ENCODE peak calls at places on chromosomes 16 and 17, in ten cellular contexts. G, O, R, D, F, Z, H, C, A and S are unnamed samples.

GRCh38 chr17:42163113-42163512 is 8.3 kb upstream of the RAB5C start:
- DNase-seq in G (no peak), O (no peak), R (no peak), D (no peak), F (no peak), Z (no peak), H (no peak), C (no peak), A (no peak), S (no peak)

GRCh38 chr17:19876524-19877161 is 8.9 kb upstream of the ULK2 start:
- DNase-seq in G (no peak), O (peak; percentile 74), R (peak; percentile 88), D (no peak), F (peak; percentile 41), Z (peak; percentile 71), H (peak; percentile 70), C (peak; percentile 34), A (peak; percentile 67), S (peak; percentile 37)

GRCh38 chr16:22098538-22099255 is 6.4 kb downstream of the VWA3A start:
- DNase-seq in G (no peak), O (no peak), R (no peak), D (peak; percentile 75), F (no peak), Z (no peak), H (no peak), C (peak; percentile 12), A (peak; percentile 20), S (no peak)

GRCh38 chr17:3738562-3739295 is 15.0 kb downstream of the HASPIN start:
- DNase-seq in G (no peak), O (no peak), R (no peak), D (peak; percentile 46), F (peak; percentile 64), Z (peak; percentile 56), H (no peak), C (no peak), A (no peak), S (no peak)

GRCh38 chr16:66698046-66698445 is 1.5 kb upstream of the CMTM4 start:
- DNase-seq in G (no peak), O (no peak), R (no peak), D (no peak), F (no peak), Z (no peak), H (no peak), C (no peak), A (no peak), S (no peak)

GRCh38 chr17:66715745-66716156 is 119.2 kb upstream of the CACNG5 start:
- DNase-seq in G (no peak), O (no peak), R (no peak), D (peak; percentile 74), F (no peak), Z (no peak), H (peak; percentile 32), C (no peak), A (peak; percentile 21), S (no peak)

GRCh38 chr16:28012031-28012445 is 51.5 kb downstream of the GSG1L start:
- DNase-seq in G (no peak), O (no peak), R (no peak), D (no peak), F (no peak), Z (no peak), H (no peak), C (no peak), A (peak; percentile 2), S (no peak)

GRCh38 chr17:63932008-63932561 is at the start of gene CD79B:
- DNase-seq in G (no peak), O (no peak), R (peak; percentile 94), D (no peak), F (no peak), Z (peak; percentile 56), H (no peak), C (peak; percentile 21), A (no peak), S (no peak)

GRCh38 chr16:64589836-64590235 is 532.0 kb downstream of the CDH11 start:
- DNase-seq in G (no peak), O (no peak), R (no peak), D (no peak), F (no peak), Z (no peak), H (no peak), C (no peak), A (no peak), S (no peak)

GRCh38 chr17:36524428-36524876 is 10.2 kb downstream of the MYO19 start:
- DNase-seq in G (no peak), O (no peak), R (no peak), D (peak; percentile 34), F (no peak), Z (no peak), H (peak; percentile 13), C (no peak), A (no peak), S (no peak)

DNA sequence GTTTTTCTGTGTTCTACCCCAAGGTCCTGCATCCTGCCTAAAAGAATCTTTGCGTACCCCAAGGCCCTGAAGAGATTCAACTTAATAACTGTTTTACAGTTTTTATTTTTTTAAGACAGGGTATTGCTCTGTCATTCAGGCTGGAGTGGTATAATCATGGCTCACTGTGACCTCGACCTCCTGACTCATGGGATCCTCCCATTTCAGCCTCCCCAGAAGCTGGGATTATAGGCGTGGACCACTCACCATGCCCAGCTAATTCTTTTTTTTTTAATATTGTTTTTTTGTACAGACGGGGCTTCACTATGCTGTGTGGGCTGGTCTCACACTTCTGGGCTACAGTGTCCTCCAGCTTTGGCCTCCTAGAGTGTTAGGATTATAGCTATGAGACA is 9.3 kb upstream of the FAAP100 start:
- DNase-seq in G (no peak), O (no peak), R (no peak), D (no peak), F (no peak), Z (no peak), H (no peak), C (no peak), A (no peak), S (no peak)
- TF ChIP-seq CTCF in G (no peak), O (no peak), R (no peak), D (no peak), F (no peak), Z (no peak), H (no peak), C (no peak), A (no peak), S (no peak)

GRCh38 chr17:78122991-78123249 is 5.6 kb downstream of the TMC6 start:
- DNase-seq in G (no peak), O (no peak), R (peak; percentile 76), D (no peak), F (no peak), Z (no peak), H (no peak), C (no peak), A (no peak), S (no peak)

GRCh38 chr17:78120971-78121800 is 7.4 kb downstream of the TMC6 start:
- DNase-seq in G (no peak), O (no peak), R (peak; percentile 89), D (no peak), F (no peak), Z (no peak), H (no peak), C (no peak), A (no peak), S (no peak)

GRCh38 chr17:78123258-78123929 is 5.2 kb downstream of the TMC6 start:
- DNase-seq in G (no peak), O (no peak), R (no peak), D (no peak), F (no peak), Z (no peak), H (no peak), C (no peak), A (no peak), S (no peak)

GRCh38 chr17:78121801-78122220 is 6.7 kb downstream of the TMC6 start:
- DNase-seq in G (no peak), O (no peak), R (peak; percentile 78), D (no peak), F (no peak), Z (no peak), H (no peak), C (no peak), A (no peak), S (no peak)

DNA sequence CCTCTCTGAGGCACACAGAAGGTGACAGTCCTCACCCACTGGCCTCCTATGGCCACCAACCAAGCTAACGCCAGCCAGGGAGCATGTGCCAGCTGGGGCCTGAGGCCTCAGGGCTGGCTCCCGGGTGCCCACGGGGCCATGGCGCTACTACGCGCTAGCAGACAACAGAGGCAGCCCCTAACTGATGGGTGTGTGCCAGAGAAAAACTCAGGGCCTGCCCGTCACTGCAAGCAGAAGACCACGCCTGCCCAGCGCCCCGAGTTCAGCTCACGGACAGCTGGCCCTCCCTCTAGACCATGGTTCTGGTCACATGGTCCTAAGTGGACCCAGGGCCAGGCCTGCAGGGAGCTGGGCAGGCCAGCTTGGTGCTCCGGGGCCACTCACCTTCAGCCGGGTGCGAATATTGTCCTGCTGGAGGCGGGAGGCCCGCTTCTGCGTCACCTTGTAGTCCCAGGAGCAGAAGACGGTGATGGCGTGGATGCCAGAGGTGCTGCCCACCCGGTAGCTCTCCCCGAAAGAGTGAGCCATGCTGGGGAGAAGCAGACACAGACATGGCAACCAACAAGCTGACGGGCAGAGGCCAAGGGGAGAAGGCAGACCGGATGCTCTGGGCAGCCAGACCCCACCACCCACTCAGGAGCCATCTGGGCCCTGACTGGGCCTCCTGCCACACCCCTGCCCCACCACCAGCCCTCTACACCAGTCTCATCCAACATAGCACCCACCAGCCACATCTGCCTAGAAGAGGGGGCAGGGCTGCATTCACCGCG is 6.1 kb downstream of the TMC6 start:
- DNase-seq in G (no peak), O (no peak), R (peak; percentile 78), D (no peak), F (no peak), Z (no peak), H (no peak), C (no peak), A (no peak), S (no peak)
- H3K27ac ChIP-seq in G (no peak overlapping the region), O (no peak overlapping the region), R (peak overlapping the region; percentile 93), D (no peak overlapping the region), F (no peak overlapping the region), Z (no peak overlapping the region), H (no peak overlapping the region), C (no peak overlapping the region), A (no peak overlapping the region), S (peak overlapping the region; percentile 4)

GRCh38 chr16:4694664-4695451 is 1.5 kb downstream of the NUDT16L1 start:
- DNase-seq in G (no peak), O (peak; percentile 54), R (peak; percentile 79), D (no peak), F (no peak), Z (peak; percentile 77), H (no peak), C (no peak), A (no peak), S (peak; percentile 44)
- TF ChIP-seq CTCF in G (no peak), O (no peak), R (no peak), D (no peak), F (no peak), Z (no peak), H (no peak), C (no peak), A (no peak), S (peak; percentile 7)

DNA sequence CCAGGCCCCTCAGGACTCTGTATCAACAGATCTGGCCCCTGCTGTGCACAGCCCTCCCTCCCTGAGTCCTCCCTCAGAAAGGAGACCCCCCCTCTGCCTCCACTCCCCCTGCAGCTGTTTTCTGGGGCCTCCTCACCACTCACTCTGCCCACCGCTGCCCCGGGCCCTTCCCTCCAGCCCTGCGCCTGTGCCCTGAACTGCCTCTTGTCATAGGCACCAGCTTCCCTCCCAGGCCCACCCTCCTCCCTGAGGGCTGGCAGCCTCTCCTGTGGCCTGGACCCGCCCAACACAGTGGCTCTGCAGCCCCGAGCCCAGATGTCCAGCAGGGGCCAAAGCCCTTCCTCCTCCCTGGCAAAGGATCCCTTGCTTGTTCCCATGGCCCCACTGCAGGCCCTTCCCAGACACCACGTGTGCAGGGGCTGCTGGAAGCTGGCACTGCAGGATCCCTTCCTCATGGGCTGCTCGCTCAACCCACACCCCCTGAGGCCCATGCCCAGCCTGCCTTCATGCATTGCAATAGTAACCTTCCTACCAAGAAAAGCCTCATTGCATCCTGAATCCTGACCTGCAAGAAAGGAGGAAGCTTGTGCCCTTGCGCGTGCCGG is 25.8 kb downstream of the GNPTG start:
- DNase-seq in G (no peak), O (no peak), R (no peak), D (no peak), F (no peak), Z (no peak), H (no peak), C (no peak), A (peak; percentile 42), S (no peak)
- H3K27ac ChIP-seq in G (no peak overlapping the region), O (no peak overlapping the region), R (no peak overlapping the region), D (peak overlapping the region; percentile 83), F (no peak overlapping the region), Z (peak overlapping the region; percentile 98), H (no peak overlapping the region), C (no peak overlapping the region), A (no peak overlapping the region), S (no peak overlapping the region)